ENCODE peak calls at places on chromosomes 16 and 17, in eight cellular contexts. L is head of caudate nucleus; C is HFFc6; N is activated CD8-positive, alpha-beta memory T cell treated with anti-CD3 and anti-CD28 coated beads, Interleukin-2, amount 50 U/mL, for 48 hours; P is EH; W is NCI-H345; T is lower lobe of right lung; G is non-pigmented ciliary epithelial cell. X is an unnamed sample.

GRCh38 chr17:42275527-42276358 is 448 bp downstream of the STAT5B start:
- DNase-seq in L (no peak), T (no peak), N (peak), G (no peak), W (peak), C (no peak), P (peak), X (no peak)

GRCh38 chr17:61862105-61862574 is 1.2 kb downstream of the BRIP1 start:
- DNase-seq in L (no peak), W (no peak), P (peak), C (no peak), G (no peak), T (no peak), N (no peak), X (no peak)

GRCh38 chr17:66975614-66976378 is 11.3 kb downstream of the CACNG4 start:
- DNase-seq in C (no peak), N (no peak), P (no peak), G (no peak), W (no peak), L (peak), T (no peak), X (no peak)

GRCh38 chr17:75891605-75892555 is 4.9 kb downstream of the TRIM65 start:
- DNase-seq in L (no peak), C (no peak), P (no peak), T (no peak), W (no peak), G (no peak), N (no peak), X (no peak)

GRCh38 chr16:1057252-1057932 is 15.2 kb upstream of the SSTR5 start:
- DNase-seq in N (peak), P (peak), T (no peak), G (no peak), W (peak), L (peak), C (no peak), X (no peak)

GRCh38 chr17:74016504-74016903 is 187.0 kb upstream of the RPL38 start:
- DNase-seq in T (no peak), P (no peak), W (no peak), C (no peak), L (no peak), G (no peak), N (no peak), X (no peak)

GRCh38 chr17:75652934-75653549 is 13.9 kb downstream of the RECQL5 start:
- DNase-seq in C (no peak), N (no peak), T (no peak), L (peak), P (peak), G (no peak), W (peak), X (peak)

GRCh38 chr16:84606081-84606875 is 11.6 kb downstream of the COTL1 start:
- DNase-seq in G (no peak), L (no peak), T (no peak), P (no peak), W (no peak), C (no peak), N (no peak), X (no peak)

GRCh38 chr17:8338806-8339205 is 834 bp upstream of the ODF4 start:
- DNase-seq in T (no peak), L (no peak), C (no peak), P (no peak), G (no peak), N (no peak), W (no peak), X (no peak)

GRCh38 chr17:81685108-81685507 is 1.3 kb downstream of the HGS start:
- DNase-seq in P (peak), W (no peak), T (no peak), C (peak), N (peak), G (peak), L (peak), X (no peak)

GRCh38 chr16:67825119-67825518 is 17.0 kb upstream of the THAP11 start:
- DNase-seq in G (no peak), W (no peak), T (no peak), L (no peak), N (no peak), P (no peak), C (no peak), X (no peak)

GRCh38 chr16:67156146-67156844 is 3.4 kb downstream of the TRADD start:
- DNase-seq in W (no peak), C (no peak), T (no peak), N (no peak), P (no peak), G (no peak), L (no peak), X (no peak)

GRCh38 chr16:70437582-70438324 is 1.1 kb downstream of the ST3GAL2 start:
- DNase-seq in T (no peak), P (peak), L (peak), G (no peak), N (peak), C (peak), W (no peak), X (no peak)

GRCh38 chr16:49417354-49417753 is 43.8 kb downstream of the C16orf78 start:
- DNase-seq in G (no peak), N (no peak), T (no peak), L (no peak), W (no peak), C (no peak), P (no peak), X (no peak)

GRCh38 chr16:81723098-81723723 is 55.9 kb upstream of the PLCG2 start:
- DNase-seq in C (peak), G (no peak), N (no peak), W (peak), P (peak), T (no peak), L (no peak), X (no peak)

GRCh38 chr17:43784628-43785101 is 4.4 kb downstream of the CFAP97D1 start:
- DNase-seq in P (peak), C (peak), W (no peak), N (no peak), T (no peak), L (no peak), G (peak), X (no peak)

GRCh38 chr17:78342438-78343098 is 17.3 kb downstream of the SOCS3 start:
- DNase-seq in G (no peak), P (peak), L (no peak), W (no peak), T (peak), C (peak), N (no peak), X (no peak)

GRCh38 chr17:51853857-51854256 is 304.7 kb downstream of the CA10 start:
- DNase-seq in T (no peak), L (no peak), C (no peak), G (no peak), P (no peak), N (no peak), W (peak), X (no peak)

GRCh38 chr16:74998481-74999207 is at the start of gene ZNRF1:
- DNase-seq in G (no peak), T (peak), C (peak), N (peak), L (peak), P (peak), W (peak), X (no peak)

GRCh38 chr17:11610999-11611566 is 12.8 kb downstream of the DNAH9 start:
- DNase-seq in N (no peak), G (no peak), W (no peak), T (no peak), C (no peak), L (no peak), P (no peak), X (no peak)

GRCh38 chr16:10128397-10129258 is 53.6 kb downstream of the GRIN2A start:
- DNase-seq in L (no peak), T (no peak), N (no peak), G (no peak), W (no peak), P (peak), C (no peak), X (no peak)

GRCh38 chr16:48054881-48055601 is 100.8 kb downstream of the ABCC12 start:
- DNase-seq in L (peak), T (peak), W (peak), N (no peak), G (peak), C (peak), P (peak), X (no peak)

GRCh38 chr16:48537275-48537674 is 72.7 kb downstream of the N4BP1 start:
- DNase-seq in L (peak), N (no peak), W (no peak), C (no peak), T (no peak), P (no peak), G (no peak), X (no peak)

GRCh38 chr16:66493490-66494401 is 56.2 kb downstream of the TK2 start:
- DNase-seq in L (peak), T (no peak), G (no peak), N (peak), C (no peak), P (no peak), W (no peak), X (peak)

GRCh38 chr17:27533874-27534815 is 77.9 kb downstream of the KSR1 start:
- DNase-seq in G (peak), L (no peak), P (peak), W (no peak), T (no peak), C (peak), N (no peak), X (no peak)

GRCh38 chr16:70402916-70403659 is 35.8 kb downstream of the ST3GAL2 start:
- DNase-seq in N (no peak), C (no peak), T (no peak), G (no peak), W (no peak), L (no peak), P (peak), X (no peak)

GRCh38 chr16:53741546-53741945 is 37.6 kb downstream of the FTO start:
- DNase-seq in N (no peak), L (no peak), P (no peak), T (no peak), W (no peak), C (no peak), G (no peak), X (no peak)

GRCh38 chr17:2192367-2193028 is 111.1 kb downstream of the SMG6 start:
- DNase-seq in P (peak), N (peak), W (no peak), C (peak), T (no peak), L (no peak), G (peak), X (no peak)

GRCh38 chr16:15686287-15686686 is 36.2 kb downstream of the NDE1 start:
- DNase-seq in L (no peak), N (no peak), C (no peak), G (no peak), W (no peak), T (no peak), P (no peak), X (no peak)

GRCh38 chr17:43832168-43832975 is 574 bp downstream of the MPP3 start:
- DNase-seq in L (peak), C (peak), N (peak), T (peak), W (peak), G (peak), P (peak), X (no peak)

GRCh38 chr17:1494736-1495253 is 2.3 kb upstream of the MYO1C start:
- DNase-seq in C (no peak), P (no peak), G (no peak), T (no peak), L (no peak), N (no peak), W (no peak), X (no peak)